ENCODE peak calls at places on chromosome 11, in five cellular contexts. T, Y, D, S and B are unnamed samples.

GRCh38 chr11:65920035-65920802 is 993 bp downstream of the DRAP1 start:
- DNase-seq in T (no peak), Y (no peak), D (no peak), S (no peak), B (no peak)

GRCh38 chr11:113546757-113547507 is 71.7 kb upstream of the DRD2 start:
- DNase-seq in T (peak), Y (no peak), D (peak), S (no peak), B (no peak)

GRCh38 chr11:2482745-2483144 is 37.9 kb downstream of the KCNQ1 start:
- DNase-seq in T (no peak), Y (no peak), D (no peak), S (no peak), B (no peak)

GRCh38 chr11:134032501-134033091 is 36.3 kb upstream of the JAM3 start:
- DNase-seq in T (no peak), Y (no peak), D (no peak), S (no peak), B (no peak)

GRCh38 chr11:92211576-92212167 is 12.9 kb upstream of the FAT3 start:
- DNase-seq in T (peak), Y (peak), D (peak), S (no peak), B (peak)

GRCh38 chr11:27720277-27720830 is 20.1 kb upstream of the BDNF start:
- DNase-seq in T (peak), Y (peak), D (peak), S (peak), B (peak)

GRCh38 chr11:73252577-73253191 is 19.5 kb upstream of the P2RY6 start:
- DNase-seq in T (no peak), Y (peak), D (no peak), S (no peak), B (no peak)

GRCh38 chr11:30855383-30856006 is 269.3 kb upstream of the MPPED2 start:
- DNase-seq in T (peak), Y (no peak), D (peak), S (no peak), B (no peak)

GRCh38 chr11:130161441-130161840 is 1.9 kb downstream of the ST14 start:
- DNase-seq in T (no peak), Y (no peak), D (no peak), S (no peak), B (no peak)

GRCh38 chr11:73072935-73073481 is 69.1 kb downstream of the FCHSD2 start:
- DNase-seq in T (peak), Y (no peak), D (peak), S (no peak), B (no peak)

GRCh38 chr11:37687130-37687529 is 1089.1 kb upstream of the RAG2 start:
- DNase-seq in T (no peak), Y (no peak), D (no peak), S (no peak), B (no peak)

GRCh38 chr11:120017582-120017981 is 120.3 kb downstream of the TRIM29 start:
- DNase-seq in T (no peak), Y (no peak), D (no peak), S (no peak), B (no peak)

GRCh38 chr11:62719302-62719978 is 7.8 kb downstream of the HNRNPUL2 start:
- DNase-seq in T (no peak), Y (no peak), D (peak), S (no peak), B (no peak)

GRCh38 chr11:112776834-112777793 is 184.1 kb upstream of the NCAM1 start:
- DNase-seq in T (no peak), Y (no peak), D (no peak), S (no peak), B (no peak)

GRCh38 chr11:124075841-124076571 is 34.9 kb upstream of the OR10G7 start:
- DNase-seq in T (no peak), Y (peak), D (no peak), S (no peak), B (no peak)

GRCh38 chr11:2525166-2525861 is 80.5 kb downstream of the KCNQ1 start:
- DNase-seq in T (no peak), Y (peak), D (no peak), S (no peak), B (no peak)

GRCh38 chr11:104219081-104219480 is 55.1 kb upstream of the PDGFD start:
- DNase-seq in T (no peak), Y (no peak), D (peak), S (no peak), B (no peak)

GRCh38 chr11:46451759-46452158 is 60.2 kb upstream of the CHRM4 start:
- DNase-seq in T (no peak), Y (no peak), D (no peak), S (no peak), B (no peak)

DNA sequence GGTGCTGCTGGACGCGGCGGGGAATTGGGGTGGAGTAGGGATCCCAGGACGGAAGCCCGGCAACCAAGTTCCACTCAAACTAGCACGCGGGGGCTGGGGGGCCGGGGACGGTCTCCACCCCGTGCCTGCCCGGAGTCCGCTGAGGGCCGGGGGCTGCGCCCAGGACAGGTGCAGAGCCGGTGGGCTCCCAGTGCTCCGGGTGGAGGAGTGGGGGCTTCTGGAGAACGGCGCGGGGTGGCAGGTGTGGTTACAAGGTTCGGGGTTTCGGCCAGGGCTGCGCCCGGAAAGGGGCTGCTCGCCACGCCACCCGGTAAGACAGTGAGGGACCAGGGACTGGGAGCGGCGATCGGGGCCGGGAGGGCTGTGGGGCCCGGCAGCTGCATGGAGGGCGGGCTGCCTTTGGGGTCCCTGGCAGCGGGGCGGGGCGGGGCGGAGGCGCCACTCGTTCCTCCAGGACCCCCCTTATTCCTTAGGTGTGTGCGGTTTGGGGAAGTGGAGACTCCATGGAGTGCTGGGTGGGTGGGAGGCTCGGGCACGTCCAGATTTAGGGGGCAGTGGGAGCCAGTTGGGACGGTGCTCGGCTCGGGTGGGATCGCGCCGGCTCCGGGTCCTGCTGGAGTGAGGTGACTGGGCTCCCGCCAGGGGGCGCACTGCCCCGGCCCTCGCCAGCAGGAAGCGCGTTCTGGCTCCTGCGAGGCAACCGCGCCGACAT is 767 bp downstream of the TSPAN18 start:
- DNase-seq in T (peak), Y (peak), D (peak), S (peak), B (peak)
- H2BK15ac ChIP-seq in T (peak), Y (no peak), D (no peak), S (no peak), B (peak)

DNA sequence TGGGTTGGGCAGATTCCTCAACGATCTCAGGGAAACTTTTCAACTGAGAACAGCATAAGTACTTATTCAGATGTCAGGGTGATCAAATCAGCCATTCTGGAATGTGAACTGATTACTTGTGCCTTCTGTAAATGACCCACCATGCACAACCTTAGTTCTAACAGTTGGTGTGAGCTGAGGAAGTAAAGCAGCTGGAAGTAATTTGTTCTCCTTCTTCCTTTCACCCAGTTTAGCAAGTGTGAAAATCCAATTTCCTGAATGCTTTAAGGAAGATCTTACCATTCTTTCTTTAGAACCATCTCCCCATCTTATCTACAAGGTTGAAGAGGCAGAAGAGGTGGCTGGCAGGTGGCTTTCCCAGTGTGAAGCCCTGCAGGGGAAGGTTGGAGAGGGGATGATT is 781.6 kb downstream of the ETS1 start:
- DNase-seq in T (no peak), Y (no peak), D (no peak), S (no peak), B (no peak)
- H3K23ac ChIP-seq in T (no peak), Y (no peak), D (no peak), S (no peak), B (no peak)

DNA sequence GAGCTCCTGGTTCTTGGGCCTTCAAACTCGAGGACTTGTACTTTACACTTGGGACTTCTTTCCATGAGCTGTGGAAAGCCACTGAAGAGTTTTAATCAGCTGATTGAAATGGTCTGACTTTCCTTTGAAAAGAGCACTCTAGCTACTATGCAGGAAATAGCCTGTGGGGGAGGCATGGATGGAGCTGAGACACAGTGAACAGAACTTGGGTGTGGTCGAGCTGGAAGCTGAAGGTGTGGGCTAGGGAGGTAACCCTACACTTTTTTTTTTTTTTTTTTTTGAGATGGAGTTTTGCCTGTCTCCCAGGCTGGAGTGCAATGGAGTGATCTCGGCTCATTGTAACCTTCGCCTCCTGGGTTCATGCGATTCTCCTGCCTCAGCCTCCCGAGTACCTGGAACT is 17.5 kb upstream of the CAPRIN1 start:
- DNase-seq in T (no peak), Y (no peak), D (no peak), S (no peak), B (no peak)
- H2AFZ ChIP-seq in T (no peak), Y (no peak), D (no peak), S (no peak), B (no peak)

GRCh38 chr11:101430236-101430635 is 153.6 kb downstream of the TRPC6 start:
- DNase-seq in T (no peak), Y (no peak), D (no peak), S (no peak), B (no peak)

GRCh38 chr11:101434241-101434640 is 149.6 kb downstream of the TRPC6 start:
- DNase-seq in T (no peak), Y (no peak), D (no peak), S (no peak), B (no peak)

GRCh38 chr11:101429708-101430107 is 154.1 kb downstream of the TRPC6 start:
- DNase-seq in T (peak), Y (no peak), D (no peak), S (no peak), B (no peak)

DNA sequence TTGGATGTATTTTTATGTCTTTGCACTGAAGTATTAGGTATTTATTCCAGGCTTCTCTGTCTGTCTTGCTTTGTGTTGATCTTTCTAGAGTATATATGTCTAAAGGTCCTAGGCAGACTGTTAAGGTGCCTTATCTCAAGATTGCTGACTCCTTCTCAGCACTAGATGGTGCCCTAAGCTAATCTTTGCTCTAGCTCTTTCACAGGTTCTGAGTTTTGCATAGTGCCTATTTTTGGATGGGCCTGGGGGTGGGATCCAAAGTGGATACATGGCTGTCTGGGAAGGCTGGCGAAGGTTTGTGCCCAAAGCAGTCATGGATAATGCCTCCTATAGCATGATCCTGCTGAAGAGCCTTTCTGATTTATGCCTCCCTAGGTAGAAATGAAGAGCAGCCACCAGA is 154.9 kb downstream of the TRPC6 start:
- DNase-seq in T (peak), Y (peak), D (peak), S (no peak), B (no peak)
- H2BK15ac ChIP-seq in T (no peak), Y (no peak), D (no peak), S (no peak), B (no peak)

GRCh38 chr11:67510023-67510345 is 2.0 kb upstream of the CDK2AP2 start:
- DNase-seq in T (peak), Y (no peak), D (peak), S (no peak), B (no peak)

GRCh38 chr11:67506426-67507032 is 1.4 kb upstream of the PITPNM1 start:
- DNase-seq in T (no peak), Y (no peak), D (no peak), S (no peak), B (no peak)

GRCh38 chr11:67508486-67509121 is 642 bp upstream of the CDK2AP2 start:
- DNase-seq in T (peak), Y (peak), D (peak), S (peak), B (peak)

GRCh38 chr11:67507242-67507890 is 596 bp downstream of the CDK2AP2 start:
- DNase-seq in T (no peak), Y (peak), D (peak), S (no peak), B (no peak)

GRCh38 chr11:67507891-67508485 is at the start of gene CDK2AP2:
- DNase-seq in T (peak), Y (peak), D (peak), S (peak), B (peak)
- H3K23ac ChIP-seq in T (no peak), Y (no peak), D (no peak), S (no peak), B (peak)